ENCODE peak calls at places on chromosomes 16 and 17, in ten cellular contexts. I, T, Z, D, F, N, A, G, C and H are unnamed samples.

GRCh38 chr17:75477493-75477862 is 21.0 kb downstream of the TMEM94 start:
- DNase-seq in F (no peak), G (no peak), D (no peak), N (no peak), I (no peak), A (no peak), T (peak; percentile 64), C (no peak), Z (no peak), H (no peak)

GRCh38 chr17:65041518-65041917 is 15.0 kb downstream of the GNA13 start:
- DNase-seq in Z (no peak), D (no peak), C (no peak), T (no peak), N (no peak), I (no peak), A (no peak), G (no peak), F (no peak), H (no peak)

GRCh38 chr16:81405702-81406113 is 38.9 kb upstream of the CMIP start:
- DNase-seq in C (no peak), N (peak; percentile 74), F (no peak), I (no peak), D (no peak), T (no peak), A (peak; percentile 99), G (peak; percentile 92), Z (no peak), H (peak; percentile 77)

GRCh38 chr16:87702325-87702811 is 63.4 kb downstream of the KLHDC4 start:
- DNase-seq in G (no peak), F (no peak), I (no peak), Z (no peak), D (no peak), A (no peak), N (no peak), C (no peak), T (no peak), H (peak; percentile 96)

GRCh38 chr16:24427840-24428239 is 111.5 kb upstream of the RBBP6 start:
- DNase-seq in D (no peak), G (no peak), T (no peak), A (no peak), N (no peak), C (no peak), F (no peak), I (no peak), Z (no peak), H (no peak)

GRCh38 chr16:11609474-11610120 is 22.9 kb upstream of the LITAF start:
- DNase-seq in T (peak; percentile 89), C (no peak), Z (peak; percentile 22), D (no peak), N (no peak), A (no peak), I (no peak), F (no peak), G (no peak), H (no peak)

GRCh38 chr17:10119203-10120112 is 78.9 kb downstream of the GAS7 start:
- DNase-seq in T (peak; percentile 80), N (no peak), C (peak; percentile 52), G (no peak), I (peak; percentile 79), A (peak; percentile 90), D (no peak), Z (no peak), F (no peak), H (peak; percentile 69)

GRCh38 chr17:27526603-27527002 is 70.4 kb downstream of the KSR1 start:
- DNase-seq in F (peak; percentile 68), C (no peak), Z (no peak), T (no peak), G (no peak), N (no peak), D (no peak), A (no peak), I (peak; percentile 62), H (peak; percentile 71)

GRCh38 chr17:21007646-21008045 is 35.2 kb downstream of the USP22 start:
- DNase-seq in D (no peak), C (no peak), N (no peak), I (no peak), Z (no peak), T (peak; percentile 10), G (peak; percentile 1), F (no peak), A (no peak), H (no peak)

GRCh38 chr16:89670496-89671431 is 13.1 kb downstream of the SPATA33 start:
- DNase-seq in A (no peak), N (no peak), Z (no peak), T (no peak), C (no peak), F (no peak), I (no peak), D (no peak), G (no peak), H (no peak)

GRCh38 chr17:75979705-75980187 is 706 bp downstream of the TEN1 start:
- DNase-seq in F (peak; percentile 75), T (no peak), A (no peak), G (no peak), D (no peak), I (no peak), N (peak; percentile 18), C (no peak), Z (no peak), H (no peak)

GRCh38 chr16:72873853-72874252 is 174.1 kb downstream of the ZFHX3 start:
- DNase-seq in A (no peak), G (no peak), Z (no peak), D (no peak), C (no peak), I (no peak), F (no peak), N (no peak), T (no peak), H (peak; percentile 38)

GRCh38 chr16:12573300-12573699 is 230.4 kb downstream of the CPPED1 start:
- DNase-seq in F (no peak), A (no peak), Z (no peak), N (no peak), I (no peak), T (no peak), D (no peak), G (no peak), C (no peak), H (no peak)

GRCh38 chr17:81365601-81366585 is 29.4 kb upstream of the BAHCC1 start:
- DNase-seq in T (peak; percentile 91), A (peak; percentile 89), C (no peak), G (peak; percentile 84), D (no peak), F (no peak), I (peak; percentile 89), Z (no peak), N (no peak), H (no peak)
- H3K4me3 ChIP-seq in T (no peak overlapping the region), A (peak overlapping the region; percentile 61), C (no peak overlapping the region), G (peak overlapping the region; percentile 16), D (no peak overlapping the region), F (peak overlapping the region; percentile 27), I (no peak overlapping the region), Z (no peak overlapping the region), N (peak overlapping the region; percentile 48), H (no peak overlapping the region)

DNA sequence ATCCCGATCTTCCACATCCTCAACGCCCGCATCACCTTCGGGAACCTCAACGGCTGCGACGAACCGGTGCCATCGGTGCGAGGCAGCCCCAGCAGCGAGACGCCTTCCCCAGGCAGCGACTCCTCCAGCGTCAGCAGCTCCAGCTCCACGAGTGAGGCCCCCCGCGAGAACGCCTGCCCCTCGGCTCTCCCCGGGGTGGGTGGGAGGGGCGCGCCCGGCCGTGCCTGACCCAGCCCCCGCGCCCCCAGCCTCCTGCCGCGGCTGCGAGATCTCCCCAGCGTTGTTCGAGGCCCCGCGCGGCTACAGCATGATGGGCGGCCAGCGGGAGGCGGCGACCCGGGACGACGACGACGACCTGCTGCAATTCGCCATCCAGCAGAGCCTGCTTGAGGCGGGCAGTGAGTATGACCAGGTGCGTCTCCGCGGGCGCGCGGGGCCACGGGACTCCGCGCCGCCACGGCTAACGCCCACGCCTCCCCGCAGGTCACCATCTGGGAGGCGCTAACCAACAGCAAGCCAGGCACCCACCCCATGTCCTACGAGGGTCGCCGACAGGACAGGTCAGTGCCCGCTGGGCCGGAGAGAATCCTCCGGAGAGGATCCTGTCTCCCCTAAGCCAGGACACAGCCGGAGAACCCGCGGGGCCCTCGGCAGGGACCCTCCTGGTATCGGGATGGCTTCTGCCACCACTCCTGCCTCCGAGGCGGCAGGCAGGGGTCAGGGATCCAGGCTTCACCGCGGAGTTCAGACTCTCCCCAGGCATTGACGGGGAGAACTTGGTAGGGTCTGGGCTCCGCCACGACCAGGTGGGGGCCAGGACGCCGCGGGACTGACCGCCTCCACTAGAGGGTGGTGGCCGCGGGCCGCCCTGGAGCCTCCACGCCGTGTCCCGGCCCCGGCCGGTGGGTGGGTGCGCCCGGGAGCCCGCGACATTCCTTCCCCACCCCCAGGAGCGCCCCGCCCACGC is 10.0 kb downstream of the CORO6 start:
- DNase-seq in I (no peak), F (no peak), T (peak; percentile 83), A (no peak), G (peak; percentile 61), C (no peak), D (no peak), Z (peak; percentile 53), N (no peak), H (peak; percentile 58)
- H3K4me3 ChIP-seq in I (no peak overlapping the region), F (peak overlapping the region; percentile 44), T (no peak overlapping the region), A (no peak overlapping the region), G (no peak overlapping the region), C (peak overlapping the region; percentile 58), D (no peak overlapping the region), Z (peak overlapping the region; percentile 6), N (no peak overlapping the region), H (peak overlapping the region; percentile 10)

GRCh38 chr17:82531431-82531881 is 11.9 kb downstream of the FOXK2 start:
- DNase-seq in N (peak; percentile 48), G (no peak), F (no peak), C (no peak), T (no peak), I (no peak), D (no peak), A (no peak), Z (no peak), H (no peak)
- H3K4me3 ChIP-seq in N (peak overlapping the region; percentile 10), G (no peak overlapping the region), F (no peak overlapping the region), C (no peak overlapping the region), T (no peak overlapping the region), I (no peak overlapping the region), D (no peak overlapping the region), A (no peak overlapping the region), Z (no peak overlapping the region), H (no peak overlapping the region)

GRCh38 chr17:81142301-81143199 is 22.8 kb upstream of the PVALEF start:
- DNase-seq in A (peak; percentile 76), I (peak; percentile 79), D (peak; percentile 61), F (peak; percentile 78), G (no peak), N (peak; percentile 29), T (no peak), Z (peak; percentile 83), C (peak; percentile 55), H (peak; percentile 91)

GRCh38 chr17:81140695-81141094 is 24.6 kb upstream of the PVALEF start:
- DNase-seq in D (no peak), A (no peak), N (no peak), Z (no peak), C (no peak), G (no peak), T (no peak), F (no peak), I (no peak), H (no peak)

GRCh38 chr17:81144423-81144781 is 20.9 kb upstream of the PVALEF start:
- DNase-seq in T (no peak), I (no peak), F (no peak), D (no peak), N (no peak), G (no peak), C (no peak), Z (no peak), A (no peak), H (no peak)

GRCh38 chr17:81143200-81143527 is 22.1 kb upstream of the PVALEF start:
- DNase-seq in A (no peak), D (no peak), G (no peak), I (no peak), N (no peak), T (no peak), F (no peak), C (no peak), Z (no peak), H (no peak)

GRCh38 chr17:81143717-81144422 is 21.4 kb upstream of the PVALEF start:
- DNase-seq in Z (no peak), T (no peak), G (no peak), A (no peak), N (no peak), C (no peak), D (no peak), F (no peak), I (no peak), H (no peak)
- H3K4me3 ChIP-seq in Z (no peak overlapping the region), T (no peak overlapping the region), G (no peak overlapping the region), A (no peak overlapping the region), N (no peak overlapping the region), C (no peak overlapping the region), D (peak overlapping the region; percentile 20), F (no peak overlapping the region), I (no peak overlapping the region), H (no peak overlapping the region)